ENCODE peak calls at places on chromosomes 6 and 20, in six cellular contexts. C is right lobe of liver, A is ovary, B is breast epithelium, R is adrenal gland, O is stomach. F is an unnamed sample.

GRCh38 chr6:107540465-107540857 is 50.5 kb downstream of the SOBP start:
- DNase-seq in A (no peak), B (no peak), R (no peak), O (no peak), C (peak; percentile 72), F (no peak)

GRCh38 chr20:18609741-18610140 is 21.9 kb downstream of the DTD1 start:
- DNase-seq in A (no peak), B (no peak), O (no peak), R (no peak), C (no peak), F (no peak)

GRCh38 chr6:138590796-138591709 is 91.8 kb upstream of the NHSL1 start:
- DNase-seq in A (peak; percentile 46), R (peak; percentile 76), B (no peak), O (peak; percentile 77), C (no peak), F (peak; percentile 65)

GRCh38 chr20:10297684-10298240 is 79.1 kb downstream of the SNAP25 start:
- DNase-seq in A (no peak), B (no peak), R (no peak), O (no peak), C (no peak), F (no peak)

GRCh38 chr6:1286972-1287600 is 24.8 kb upstream of the FOXQ1 start:
- DNase-seq in O (peak; percentile 43), R (no peak), C (no peak), B (no peak), A (no peak), F (no peak)

GRCh38 chr20:62044671-62045070 is 21.0 kb downstream of the TAF4 start:
- DNase-seq in C (no peak), B (no peak), A (no peak), O (no peak), R (no peak), F (no peak)

GRCh38 chr6:35786810-35787209 is 6.0 kb downstream of the CLPSL1 start:
- DNase-seq in O (no peak), R (no peak), B (no peak), A (no peak), C (no peak), F (no peak)

GRCh38 chr20:421685-422250 is 13.7 kb downstream of the RBCK1 start:
- DNase-seq in A (no peak), O (no peak), B (no peak), C (no peak), R (no peak), F (no peak)

GRCh38 chr6:43831211-43831610 is 61.2 kb downstream of the VEGFA start:
- DNase-seq in B (no peak), C (no peak), A (no peak), O (no peak), R (no peak), F (no peak)

GRCh38 chr6:163741743-163742363 is 327.3 kb downstream of the QKI start:
- DNase-seq in R (no peak), O (no peak), B (no peak), A (no peak), C (no peak), F (no peak)

GRCh38 chr20:38986663-38987062 is 24.5 kb downstream of the DHX35 start:
- DNase-seq in B (no peak), A (no peak), R (no peak), C (no peak), O (no peak), F (no peak)

GRCh38 chr20:38987777-38988176 is 25.6 kb downstream of the DHX35 start:
- DNase-seq in A (no peak), C (no peak), R (no peak), B (no peak), O (no peak), F (no peak)

GRCh38 chr20:38982291-38982690 is 20.1 kb downstream of the DHX35 start:
- DNase-seq in R (no peak), C (no peak), B (no peak), O (no peak), A (no peak), F (no peak)

GRCh38 chr20:38985060-38985459 is 22.9 kb downstream of the DHX35 start:
- DNase-seq in B (no peak), O (no peak), R (no peak), A (no peak), C (no peak), F (no peak)

GRCh38 chr20:38985603-38986170 is 23.5 kb downstream of the DHX35 start:
- DNase-seq in C (no peak), R (no peak), B (no peak), O (no peak), A (no peak), F (no peak)
- H3K4me3 ChIP-seq in C (no peak overlapping the region), R (no peak overlapping the region), B (no peak overlapping the region), O (no peak overlapping the region), A (no peak overlapping the region), F (no peak overlapping the region)

DNA sequence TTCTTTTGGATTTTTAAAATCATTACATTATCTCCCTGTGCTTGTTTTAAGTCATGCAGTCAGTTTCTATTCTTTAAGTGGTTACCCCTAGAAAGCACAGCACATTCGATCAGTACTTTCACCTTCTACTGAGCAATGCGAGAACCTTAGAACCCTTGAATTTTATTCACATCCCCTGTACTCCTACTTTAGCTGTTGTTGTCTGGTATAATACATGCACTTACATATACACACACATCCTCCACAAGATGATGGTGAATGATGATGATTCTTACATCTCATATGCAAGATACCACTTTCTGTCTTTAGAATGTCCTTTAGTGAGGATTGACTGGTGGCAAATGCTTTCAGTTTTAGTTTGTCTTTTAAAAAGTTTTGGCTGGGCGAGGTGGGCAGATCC is 5.7 kb downstream of the CDC40 start:
- DNase-seq in A (no peak), C (no peak), O (no peak), B (no peak), R (no peak), F (no peak)
- H3K4me1 ChIP-seq in A (peaks cover 9% of the 10 kb centered on the region), C (peaks cover 56% of the 10 kb centered on the region), O (peaks cover 21% of the 10 kb centered on the region), B (peaks cover 4% of the 10 kb centered on the region), R (peaks cover 86% of the 10 kb centered on the region), F (peaks cover 29% of the 10 kb centered on the region)

GRCh38 chr6:104958720-104959452 is 2.0 kb downstream of the LIN28B start:
- DNase-seq in B (no peak), O (no peak), R (no peak), A (no peak), C (no peak), F (no peak)
- TF ChIP-seq POLR2A in B (no peak), O (no peak), R (no peak), A (no peak), C (no peak), F (no peak)

GRCh38 chr6:149428606-149429005 is 28.5 kb downstream of the SUMO4 start:
- DNase-seq in O (no peak), R (no peak), B (no peak), A (no peak), C (no peak), F (no peak)

GRCh38 chr6:149433901-149434300 is 33.8 kb downstream of the SUMO4 start:
- DNase-seq in A (no peak), C (no peak), O (no peak), R (no peak), B (no peak), F (no peak)

GRCh38 chr6:149429427-149430360 is 29.6 kb downstream of the SUMO4 start:
- DNase-seq in A (no peak), R (no peak), O (no peak), C (no peak), B (no peak), F (no peak)

GRCh38 chr6:149433405-149433804 is 33.3 kb downstream of the SUMO4 start:
- DNase-seq in A (no peak), R (no peak), C (no peak), B (no peak), O (no peak), F (no peak)

GRCh38 chr6:149431905-149432775 is 32.1 kb downstream of the SUMO4 start:
- DNase-seq in A (peak; percentile 91), C (peak; percentile 87), O (peak; percentile 94), B (peak; percentile 90), R (peak; percentile 97), F (peak; percentile 96)
- H3K4me3 ChIP-seq in A (no peak overlapping the region), C (no peak overlapping the region), O (no peak overlapping the region), B (no peak overlapping the region), R (no peak overlapping the region), F (no peak overlapping the region)

DNA sequence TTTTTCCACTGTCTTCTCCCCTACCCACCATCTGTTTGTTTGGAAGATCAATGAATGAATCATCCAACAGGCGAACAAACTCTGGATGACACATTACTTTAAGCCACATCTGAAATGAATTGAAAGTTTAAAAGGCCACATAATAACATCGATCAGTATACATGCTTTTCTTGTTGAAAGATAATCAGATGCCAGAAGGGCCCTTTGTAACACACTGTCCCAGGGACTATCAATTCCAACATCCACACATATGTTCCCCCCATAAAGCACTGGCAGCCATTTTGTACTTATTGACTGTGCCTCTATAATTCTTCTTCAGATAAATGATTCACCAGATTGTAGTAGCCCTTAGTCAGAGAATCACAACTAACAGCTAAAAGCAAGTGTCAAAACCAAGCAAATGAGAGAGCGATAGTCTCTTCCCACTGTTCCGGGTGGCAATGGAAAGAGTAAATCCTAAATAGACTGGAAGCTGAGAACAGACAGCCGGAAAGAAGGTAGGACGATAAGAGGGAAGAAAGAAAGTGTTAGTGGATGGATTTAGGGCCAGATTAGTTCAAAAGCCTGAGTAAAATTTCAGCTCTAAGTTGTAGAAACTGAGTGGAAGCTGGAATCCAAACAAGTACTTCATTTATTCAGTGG is 184.9 kb upstream of the TENT5A start:
- DNase-seq in C (no peak), B (no peak), O (no peak), A (no peak), R (no peak), F (no peak)
- H3K4me1 ChIP-seq in C (peaks cover 7% of the 10 kb centered on the region), B (no peaks in the 10 kb centered on the region), O (no peaks in the 10 kb centered on the region), A (peaks cover 2% of the 10 kb centered on the region), R (peaks cover 15% of the 10 kb centered on the region), F (no peaks in the 10 kb centered on the region)

GRCh38 chr20:34085544-34086040 is 26.5 kb downstream of the EIF2S2 start:
- DNase-seq in B (no peak), A (no peak), O (no peak), R (peak; percentile 3), C (no peak), F (no peak)

GRCh38 chr20:34090645-34091044 is 21.4 kb downstream of the EIF2S2 start:
- DNase-seq in R (no peak), A (no peak), C (no peak), O (no peak), B (no peak), F (no peak)

GRCh38 chr20:34088871-34089479 is 23.1 kb downstream of the EIF2S2 start:
- DNase-seq in O (no peak), B (no peak), R (no peak), C (no peak), A (no peak), F (peak; percentile 47)

GRCh38 chr20:34089655-34090324 is 22.3 kb downstream of the EIF2S2 start:
- DNase-seq in O (peak; percentile 43), R (no peak), C (no peak), A (no peak), B (no peak), F (no peak)

DNA sequence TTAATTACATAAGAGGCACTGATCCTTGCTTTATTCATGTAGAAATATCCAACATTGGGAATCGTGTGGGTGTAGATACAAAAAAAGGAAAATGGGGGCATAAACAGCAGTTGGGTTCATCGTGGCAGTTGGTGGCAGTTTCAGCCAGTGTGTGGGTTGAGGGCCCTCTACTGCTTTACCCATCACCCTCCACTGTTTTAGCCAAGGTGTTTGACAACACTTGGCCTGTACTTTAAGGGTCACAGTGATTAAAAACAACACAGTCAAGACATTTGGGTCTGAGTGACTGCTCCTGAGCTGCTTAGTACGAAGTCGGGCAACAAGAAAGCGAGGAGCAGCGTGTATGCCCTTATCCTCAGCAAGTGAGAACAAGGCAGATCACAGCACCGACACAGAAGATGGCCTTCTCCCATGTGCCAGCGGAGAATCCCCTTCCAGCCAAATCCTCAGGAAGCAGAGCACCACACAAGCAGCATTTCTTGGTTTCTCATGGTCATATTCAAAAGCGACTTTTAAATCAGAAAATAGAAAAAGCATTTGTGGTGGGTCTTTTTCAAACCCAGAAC is 23.7 kb downstream of the EIF2S2 start:
- DNase-seq in C (no peak), O (no peak), R (no peak), A (no peak), B (no peak), F (no peak)
- TF ChIP-seq POLR2A in C (no peak), O (no peak), R (no peak), A (no peak), B (no peak), F (no peak)

F was measured in testis.